ENCODE peak calls at places on chromosome 15, in six cellular contexts. One of them, this sample, is unnamed.
A peak's percentile ranks its signal among the peaks of the same experiment; 100 is the strongest.

GRCh38 chr15:67836134-67836455 is 3.8 kb downstream of the RNU6-1 start:
- DNase-seq in brain microvascular endothelial cell: no peak
- DNase-seq in fibroblast of the aortic adventitia: no peak
- DNase-seq in GM23338: peak; percentile 67
- DNase-seq in testis: no peak
- DNase-seq in cardiac fibroblast: no peak
- DNase-seq in this sample: no peak

GRCh38 chr15:67039349-67040075 is 25.9 kb upstream of the SMAD3 start:
- DNase-seq in GM23338: peak; percentile 70
- DNase-seq in brain microvascular endothelial cell: no peak
- DNase-seq in testis: no peak
- DNase-seq in fibroblast of the aortic adventitia: no peak
- DNase-seq in cardiac fibroblast: no peak
- DNase-seq in this sample: no peak

GRCh38 chr15:91263632-91264477 is 163.8 kb downstream of the SV2B start:
- DNase-seq in GM23338: no peak
- DNase-seq in brain microvascular endothelial cell: no peak
- DNase-seq in testis: no peak
- DNase-seq in cardiac fibroblast: peak; percentile 39
- DNase-seq in fibroblast of the aortic adventitia: peak; percentile 64
- DNase-seq in this sample: peak; percentile 14

GRCh38 chr15:70430029-70430428 is 332.3 kb upstream of the TLE3 start:
- DNase-seq in testis: no peak
- DNase-seq in cardiac fibroblast: peak; percentile 73
- DNase-seq in brain microvascular endothelial cell: peak; percentile 8
- DNase-seq in fibroblast of the aortic adventitia: peak; percentile 98
- DNase-seq in GM23338: no peak
- DNase-seq in this sample: peak; percentile 90

GRCh38 chr15:48385431-48385830 is 54.2 kb downstream of the DUT start:
- DNase-seq in cardiac fibroblast: peak; percentile 82
- DNase-seq in testis: no peak
- DNase-seq in fibroblast of the aortic adventitia: peak; percentile 99
- DNase-seq in brain microvascular endothelial cell: peak; percentile 68
- DNase-seq in GM23338: no peak
- DNase-seq in this sample: peak; percentile 50

GRCh38 chr15:45183001-45183400 is 4.8 kb downstream of the SHF start:
- DNase-seq in fibroblast of the aortic adventitia: no peak
- DNase-seq in brain microvascular endothelial cell: no peak
- DNase-seq in testis: no peak
- DNase-seq in GM23338: no peak
- DNase-seq in cardiac fibroblast: no peak
- DNase-seq in this sample: no peak

GRCh38 chr15:95371664-95372063 is 958.8 kb upstream of the NR2F2 start:
- DNase-seq in cardiac fibroblast: peak; percentile 63
- DNase-seq in brain microvascular endothelial cell: peak; percentile 20
- DNase-seq in GM23338: no peak
- DNase-seq in testis: no peak
- DNase-seq in fibroblast of the aortic adventitia: peak; percentile 2
- DNase-seq in this sample: no peak

GRCh38 chr15:45395956-45396355 is 17.6 kb upstream of the GATM start:
- DNase-seq in GM23338: no peak
- DNase-seq in cardiac fibroblast: no peak
- DNase-seq in brain microvascular endothelial cell: no peak
- DNase-seq in testis: no peak
- DNase-seq in fibroblast of the aortic adventitia: no peak
- DNase-seq in this sample: no peak

GRCh38 chr15:40567111-40567510 is 2.0 kb upstream of the RPUSD2 start:
- DNase-seq in testis: no peak
- DNase-seq in brain microvascular endothelial cell: no peak
- DNase-seq in cardiac fibroblast: peak; percentile 22
- DNase-seq in GM23338: peak; percentile 68
- DNase-seq in fibroblast of the aortic adventitia: peak; percentile 5
- DNase-seq in this sample: peak; percentile 22

GRCh38 chr15:29921130-29921601 is 98.9 kb upstream of the TJP1 start:
- DNase-seq in testis: no peak
- DNase-seq in GM23338: peak; percentile 77
- DNase-seq in brain microvascular endothelial cell: no peak
- DNase-seq in fibroblast of the aortic adventitia: no peak
- DNase-seq in cardiac fibroblast: no peak
- DNase-seq in this sample: no peak

GRCh38 chr15:36161781-36162212 is 417.6 kb upstream of the CDIN1 start:
- DNase-seq in testis: no peak
- DNase-seq in fibroblast of the aortic adventitia: peak; percentile 76
- DNase-seq in brain microvascular endothelial cell: no peak
- DNase-seq in GM23338: peak; percentile 20
- DNase-seq in cardiac fibroblast: peak; percentile 60
- DNase-seq in this sample: peak; percentile 76

GRCh38 chr15:92029104-92029466 is 175.6 kb downstream of the SLCO3A1 start:
- DNase-seq in fibroblast of the aortic adventitia: no peak
- DNase-seq in cardiac fibroblast: no peak
- DNase-seq in testis: no peak
- DNase-seq in brain microvascular endothelial cell: no peak
- DNase-seq in GM23338: no peak
- DNase-seq in this sample: no peak

GRCh38 chr15:73141216-73141900 is 89.1 kb downstream of the NEO1 start:
- DNase-seq in GM23338: no peak
- DNase-seq in fibroblast of the aortic adventitia: no peak
- DNase-seq in testis: no peak
- DNase-seq in brain microvascular endothelial cell: no peak
- DNase-seq in cardiac fibroblast: no peak
- DNase-seq in this sample: peak; percentile 5

GRCh38 chr15:37138586-37138985 is 38.2 kb upstream of the MEIS2 start:
- DNase-seq in testis: no peak
- DNase-seq in cardiac fibroblast: no peak
- DNase-seq in fibroblast of the aortic adventitia: no peak
- DNase-seq in brain microvascular endothelial cell: no peak
- DNase-seq in GM23338: no peak
- DNase-seq in this sample: no peak

GRCh38 chr15:29103825-29104565 is 165.6 kb downstream of the NSMCE3 start:
- DNase-seq in cardiac fibroblast: peak; percentile 80
- DNase-seq in GM23338: peak; percentile 93
- DNase-seq in brain microvascular endothelial cell: peak; percentile 79
- DNase-seq in fibroblast of the aortic adventitia: peak; percentile 57
- DNase-seq in testis: peak; percentile 84
- DNase-seq in this sample: peak; percentile 83

GRCh38 chr15:63896336-63897115 is 62.8 kb upstream of the HERC1 start:
- DNase-seq in GM23338: no peak
- DNase-seq in fibroblast of the aortic adventitia: peak; percentile 45
- DNase-seq in testis: peak; percentile 50
- DNase-seq in cardiac fibroblast: peak; percentile 56
- DNase-seq in brain microvascular endothelial cell: peak; percentile 82
- DNase-seq in this sample: peak; percentile 64

GRCh38 chr15:55496716-55497115 is 11.3 kb downstream of the DNAAF4 start:
- DNase-seq in testis: no peak
- DNase-seq in brain microvascular endothelial cell: no peak
- DNase-seq in GM23338: no peak
- DNase-seq in cardiac fibroblast: no peak
- DNase-seq in fibroblast of the aortic adventitia: no peak
- DNase-seq in this sample: no peak

GRCh38 chr15:73034213-73034612 is 18.1 kb upstream of the NEO1 start:
- DNase-seq in GM23338: no peak
- DNase-seq in cardiac fibroblast: no peak
- DNase-seq in fibroblast of the aortic adventitia: no peak
- DNase-seq in testis: no peak
- DNase-seq in brain microvascular endothelial cell: no peak
- DNase-seq in this sample: no peak

GRCh38 chr15:36808401-36809160 is 229.2 kb downstream of the CDIN1 start:
- DNase-seq in testis: no peak
- DNase-seq in GM23338: no peak
- DNase-seq in fibroblast of the aortic adventitia: peak; percentile 81
- DNase-seq in cardiac fibroblast: no peak
- DNase-seq in brain microvascular endothelial cell: peak; percentile 20
- DNase-seq in this sample: no peak

GRCh38 chr15:66224946-66225345 is 28.6 kb downstream of the MEGF11 start:
- DNase-seq in testis: no peak
- DNase-seq in GM23338: no peak
- DNase-seq in cardiac fibroblast: no peak
- DNase-seq in fibroblast of the aortic adventitia: no peak
- DNase-seq in brain microvascular endothelial cell: no peak
- DNase-seq in this sample: no peak

GRCh38 chr15:70576683-70577082 is 186.7 kb downstream of the UACA start:
- DNase-seq in cardiac fibroblast: no peak
- DNase-seq in testis: no peak
- DNase-seq in GM23338: no peak
- DNase-seq in fibroblast of the aortic adventitia: peak; percentile 49
- DNase-seq in brain microvascular endothelial cell: no peak
- DNase-seq in this sample: peak; percentile 55

GRCh38 chr15:39509941-39510845 is 70.7 kb upstream of the THBS1 start:
- DNase-seq in GM23338: no peak
- DNase-seq in fibroblast of the aortic adventitia: no peak
- DNase-seq in testis: no peak
- DNase-seq in cardiac fibroblast: no peak
- DNase-seq in brain microvascular endothelial cell: no peak
- DNase-seq in this sample: no peak

GRCh38 chr15:27589782-27590181 is 509.3 kb downstream of the OCA2 start:
- DNase-seq in cardiac fibroblast: no peak
- DNase-seq in GM23338: no peak
- DNase-seq in fibroblast of the aortic adventitia: no peak
- DNase-seq in brain microvascular endothelial cell: no peak
- DNase-seq in testis: no peak
- DNase-seq in this sample: no peak

GRCh38 chr15:75565062-75565970 is 13.8 kb downstream of the PTPN9 start:
- DNase-seq in brain microvascular endothelial cell: no peak
- DNase-seq in testis: no peak
- DNase-seq in cardiac fibroblast: peak; percentile 55
- DNase-seq in fibroblast of the aortic adventitia: peak; percentile 63
- DNase-seq in GM23338: no peak
- DNase-seq in this sample: no peak

GRCh38 chr15:90064931-90065681 is 37.2 kb downstream of the IDH2 start:
- DNase-seq in testis: peak; percentile 29
- DNase-seq in fibroblast of the aortic adventitia: no peak
- DNase-seq in brain microvascular endothelial cell: peak; percentile 9
- DNase-seq in cardiac fibroblast: no peak
- DNase-seq in GM23338: peak; percentile 68
- DNase-seq in this sample: no peak
- TF ChIP-seq CTCF in testis: no peak
- TF ChIP-seq CTCF in fibroblast of the aortic adventitia: no peak
- TF ChIP-seq CTCF in brain microvascular endothelial cell: no peak
- TF ChIP-seq CTCF in cardiac fibroblast: no peak
- TF ChIP-seq CTCF in GM23338: no peak
- TF ChIP-seq CTCF in this sample: no peak

GRCh38 chr15:99621767-99622166 is 56.0 kb downstream of the MEF2A start:
- DNase-seq in GM23338: no peak
- DNase-seq in cardiac fibroblast: no peak
- DNase-seq in brain microvascular endothelial cell: no peak
- DNase-seq in testis: no peak
- DNase-seq in fibroblast of the aortic adventitia: no peak
- DNase-seq in this sample: no peak

GRCh38 chr15:99618941-99619411 is 53.2 kb downstream of the MEF2A start:
- DNase-seq in cardiac fibroblast: peak; percentile 17
- DNase-seq in GM23338: peak; percentile 48
- DNase-seq in fibroblast of the aortic adventitia: peak; percentile 49
- DNase-seq in testis: no peak
- DNase-seq in brain microvascular endothelial cell: no peak
- DNase-seq in this sample: no peak

GRCh38 chr15:99616773-99617342 is 51.1 kb downstream of the MEF2A start:
- DNase-seq in testis: no peak
- DNase-seq in cardiac fibroblast: no peak
- DNase-seq in GM23338: no peak
- DNase-seq in fibroblast of the aortic adventitia: no peak
- DNase-seq in brain microvascular endothelial cell: no peak
- DNase-seq in this sample: no peak

GRCh38 chr15:99620178-99620577 is 54.4 kb downstream of the MEF2A start:
- DNase-seq in brain microvascular endothelial cell: no peak
- DNase-seq in cardiac fibroblast: no peak
- DNase-seq in GM23338: no peak
- DNase-seq in fibroblast of the aortic adventitia: no peak
- DNase-seq in testis: no peak
- DNase-seq in this sample: no peak

GRCh38 chr15:99619712-99620111 is 53.9 kb downstream of the MEF2A start:
- DNase-seq in fibroblast of the aortic adventitia: peak; percentile 50
- DNase-seq in GM23338: no peak
- DNase-seq in brain microvascular endothelial cell: no peak
- DNase-seq in testis: no peak
- DNase-seq in cardiac fibroblast: peak; percentile 49
- DNase-seq in this sample: peak; percentile 76
- H3K4me3 ChIP-seq in fibroblast of the aortic adventitia: no peak overlapping the region
- H3K4me3 ChIP-seq in GM23338: no peak overlapping the region
- H3K4me3 ChIP-seq in brain microvascular endothelial cell: no peak overlapping the region
- H3K4me3 ChIP-seq in testis: no peak overlapping the region
- H3K4me3 ChIP-seq in cardiac fibroblast: no peak overlapping the region
- H3K4me3 ChIP-seq in this sample: no peak overlapping the region

GRCh38 chr15:89893696-89894450 is at the start of gene AP3S2:
- DNase-seq in GM23338: peak; percentile 97
- DNase-seq in brain microvascular endothelial cell: peak; percentile 85
- DNase-seq in cardiac fibroblast: peak; percentile 97
- DNase-seq in fibroblast of the aortic adventitia: peak; percentile 95
- DNase-seq in testis: peak; percentile 94
- DNase-seq in this sample: peak; percentile 96
- TF ChIP-seq CTCF in GM23338: no peak
- TF ChIP-seq CTCF in brain microvascular endothelial cell: no peak
- TF ChIP-seq CTCF in cardiac fibroblast: no peak
- TF ChIP-seq CTCF in fibroblast of the aortic adventitia: no peak
- TF ChIP-seq CTCF in testis: no peak
- TF ChIP-seq CTCF in this sample: no peak

GRCh38 chr15:51842265-51842664 is 12.8 kb downstream of the TMOD3 start:
- DNase-seq in cardiac fibroblast: no peak
- DNase-seq in brain microvascular endothelial cell: no peak
- DNase-seq in fibroblast of the aortic adventitia: no peak
- DNase-seq in GM23338: no peak
- DNase-seq in testis: no peak
- DNase-seq in this sample: no peak

GRCh38 chr15:51837784-51838183 is 8.3 kb downstream of the TMOD3 start:
- DNase-seq in fibroblast of the aortic adventitia: peak; percentile 13
- DNase-seq in brain microvascular endothelial cell: peak; percentile 18
- DNase-seq in GM23338: no peak
- DNase-seq in cardiac fibroblast: peak; percentile 49
- DNase-seq in testis: no peak
- DNase-seq in this sample: peak; percentile 51

GRCh38 chr15:51844747-51845426 is 15.4 kb downstream of the TMOD3 start:
- DNase-seq in fibroblast of the aortic adventitia: no peak
- DNase-seq in GM23338: no peak
- DNase-seq in brain microvascular endothelial cell: no peak
- DNase-seq in cardiac fibroblast: peak; percentile 38
- DNase-seq in testis: no peak
- DNase-seq in this sample: no peak

GRCh38 chr15:51842852-51843737 is 13.6 kb downstream of the TMOD3 start:
- DNase-seq in brain microvascular endothelial cell: peak; percentile 45
- DNase-seq in fibroblast of the aortic adventitia: peak; percentile 65
- DNase-seq in cardiac fibroblast: peak; percentile 85
- DNase-seq in testis: no peak
- DNase-seq in GM23338: no peak
- DNase-seq in this sample: peak; percentile 39

DNA sequence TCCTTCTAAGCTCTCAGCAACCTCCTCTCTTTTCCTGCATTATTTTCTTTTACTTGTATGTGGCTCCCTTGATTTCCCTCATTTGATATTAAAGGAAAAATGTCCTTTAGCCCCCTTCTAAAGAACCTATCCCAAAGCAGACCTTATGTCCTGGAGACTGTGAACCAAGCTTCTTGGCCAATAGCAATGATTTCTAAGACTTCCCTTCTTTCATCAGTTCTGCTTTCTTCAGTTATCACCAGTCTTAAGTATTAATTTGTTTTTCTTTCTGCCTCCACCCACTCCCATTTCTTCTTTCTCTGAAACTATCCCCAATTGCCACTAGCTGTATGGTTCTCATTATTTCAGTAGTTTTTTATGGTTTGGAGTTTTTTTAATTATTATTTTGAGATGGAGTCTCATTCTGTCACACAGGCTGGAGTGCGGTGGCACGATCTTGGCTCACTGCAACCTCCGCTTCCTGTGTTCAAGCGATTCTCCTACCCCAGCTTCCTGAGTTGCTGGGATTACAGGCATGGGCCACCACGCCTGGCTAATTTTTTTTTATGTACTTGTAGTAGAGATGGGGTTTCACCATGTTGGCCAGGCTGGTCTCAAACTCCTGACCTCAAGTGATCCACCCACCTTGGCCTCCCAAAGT is 12.1 kb downstream of the TMOD3 start:
- DNase-seq in GM23338: no peak
- DNase-seq in testis: no peak
- DNase-seq in cardiac fibroblast: no peak
- DNase-seq in brain microvascular endothelial cell: no peak
- DNase-seq in fibroblast of the aortic adventitia: no peak
- DNase-seq in this sample: no peak
- H3K4me3 ChIP-seq in GM23338: no peak overlapping the region
- H3K4me3 ChIP-seq in testis: no peak overlapping the region
- H3K4me3 ChIP-seq in cardiac fibroblast: no peak overlapping the region
- H3K4me3 ChIP-seq in brain microvascular endothelial cell: no peak overlapping the region
- H3K4me3 ChIP-seq in fibroblast of the aortic adventitia: no peak overlapping the region
- H3K4me3 ChIP-seq in this sample: no peak overlapping the region